ENCODE peak calls at places on chromosomes 7 and 10, in four cellular contexts. H is RPMI7951, Z is Kasumi-1, R is Panc1. I is an unnamed sample.

GRCh38 chr7:66205736-66206080 is 574 bp downstream of the TPST1 start:
- DNase-seq in Z (no peak), H (no peak), R (no peak), I (no peak)

GRCh38 chr10:42981358-42982236 is 95.3 kb upstream of the RET start:
- DNase-seq in R (no peak), H (no peak), Z (no peak), I (no peak)

GRCh38 chr7:16670747-16671344 is 24.9 kb downstream of the BZW2 start:
- DNase-seq in H (no peak), R (no peak), Z (no peak), I (no peak)

GRCh38 chr7:73478549-73478948 is 43.5 kb downstream of the BAZ1B start:
- DNase-seq in Z (no peak), R (no peak), H (no peak), I (no peak)

GRCh38 chr7:73972614-73973013 is 55.4 kb upstream of the ELN start:
- DNase-seq in Z (no peak), R (no peak), H (no peak), I (no peak)

GRCh38 chr7:95095259-95096122 is 188.1 kb downstream of the PPP1R9A start:
- DNase-seq in R (no peak), H (no peak), Z (no peak), I (no peak)

GRCh38 chr7:76236226-76236625 is 34.5 kb downstream of the SRRM3 start:
- DNase-seq in H (no peak), Z (no peak), R (no peak), I (peak; percentile 34)

GRCh38 chr10:128751284-128751683 is 625.1 kb upstream of the MKI67 start:
- DNase-seq in H (peak; percentile 63), Z (no peak), R (no peak), I (no peak)